ENCODE peak calls at places on chromosomes 16 and 17, in seven cellular contexts. D is GM13977, L is astrocyte, U is NCI-H1436 treated with DMSO at 0.1 percent for 48 hours, V is esophagus muscularis mucosa, X is GM04504, O is glutamatergic neuron. N is an unnamed sample.

GRCh38 chr16:558298-559020 is 1.7 kb upstream of the PRR35 start:
- DNase-seq in O (no peak), D (peak), U (no peak), V (no peak), X (no peak), L (no peak), N (no peak)

GRCh38 chr17:43599046-43599395 is 52.9 kb upstream of the ETV4 start:
- DNase-seq in V (no peak), D (no peak), X (no peak), U (no peak), L (no peak), O (no peak), N (no peak)

GRCh38 chr16:22193134-22193411 is 13.0 kb upstream of the EEF2K start:
- DNase-seq in V (no peak), X (no peak), L (no peak), D (no peak), U (no peak), O (no peak), N (no peak)

GRCh38 chr16:4529085-4530060 is 9.2 kb downstream of the CDIP1 start:
- DNase-seq in U (no peak), L (peak), D (no peak), X (no peak), O (no peak), V (no peak), N (peak)

GRCh38 chr16:19223235-19223847 is 55.3 kb downstream of the SYT17 start:
- DNase-seq in X (no peak), V (no peak), L (no peak), O (peak), U (no peak), D (no peak), N (no peak)

GRCh38 chr17:28811594-28812135 is 30.9 kb downstream of the FAM222B start:
- DNase-seq in D (peak), X (no peak), U (no peak), V (no peak), O (no peak), L (peak), N (peak)

GRCh38 chr17:71527311-71527710 is 593.5 kb upstream of the SOX9 start:
- DNase-seq in X (no peak), D (no peak), V (no peak), U (no peak), L (peak), O (no peak), N (no peak)

GRCh38 chr17:44113868-44114840 is 9.3 kb downstream of the HDAC5 start:
- DNase-seq in D (no peak), X (no peak), O (no peak), L (no peak), V (no peak), U (no peak), N (no peak)

GRCh38 chr17:64291268-64291851 is 28.3 kb upstream of the TEX2 start:
- DNase-seq in X (no peak), U (no peak), V (no peak), D (no peak), L (no peak), O (no peak), N (no peak)

GRCh38 chr16:68590201-68590994 is 51.3 kb downstream of the ZFP90 start:
- DNase-seq in O (peak), X (peak), L (peak), V (no peak), D (peak), U (no peak), N (peak)

GRCh38 chr17:68461589-68461988 is 4.3 kb upstream of the WIPI1 start:
- DNase-seq in U (no peak), X (no peak), O (no peak), L (no peak), D (no peak), V (no peak), N (no peak)

N was measured in A172.